ENCODE peak calls at places on chromosomes 12 and 14, in six cellular contexts. S is mucosa of descending colon, C is endothelial cell of umbilical vein, W is A549, U is suprapubic skin, D is heart left ventricle. O is an unnamed sample. For H3K4me1, the result is how much of the 10 kb centered on the place peaks cover.

GRCh38 chr12:46246021-46246700 is 22.7 kb downstream of the SLC38A1 start:
- DNase-seq in S (no peak), C (peak), W (no peak), U (no peak), D (no peak), O (peak)

GRCh38 chr12:12467701-12468218 is 94.9 kb downstream of the DUSP16 start:
- DNase-seq in S (peak), C (no peak), W (no peak), U (no peak), D (no peak), O (peak)

GRCh38 chr12:108589028-108589839 is 8.7 kb downstream of the TMEM119 start:
- DNase-seq in S (no peak), C (no peak), W (no peak), U (no peak), D (no peak), O (no peak)

GRCh38 chr14:54807428-54807827 is 95.2 kb downstream of the GCH1 start:
- DNase-seq in S (no peak), C (no peak), W (no peak), U (no peak), D (no peak), O (no peak)

GRCh38 chr14:56759094-56759493 is 51.2 kb downstream of the OTX2 start:
- DNase-seq in S (no peak), C (no peak), W (no peak), U (no peak), D (no peak), O (no peak)

GRCh38 chr12:108609535-108610335 is 11.9 kb upstream of the TMEM119 start:
- DNase-seq in S (peak), C (no peak), W (no peak), U (peak), D (peak), O (no peak)

GRCh38 chr14:61476737-61477410 is 155.5 kb downstream of the PRKCH start:
- DNase-seq in S (peak), C (peak), W (peak), U (no peak), D (no peak), O (peak)

GRCh38 chr14:78721756-78722455 is 551.7 kb downstream of the NRXN3 start:
- DNase-seq in S (peak), C (no peak), W (no peak), U (no peak), D (no peak), O (no peak)

GRCh38 chr14:74882103-74882920 is 596 bp downstream of the DLST start:
- DNase-seq in S (peak), C (peak), W (peak), U (peak), D (peak), O (peak)

GRCh38 chr12:88471641-88472040 is 108.6 kb downstream of the KITLG start:
- DNase-seq in S (peak), C (no peak), W (peak), U (no peak), D (no peak), O (no peak)

GRCh38 chr14:81219821-81220487 is 805 bp downstream of the GTF2A1 start:
- DNase-seq in S (peak), C (no peak), W (peak), U (peak), D (peak), O (peak)

GRCh38 chr14:93085916-93086315 is 29.8 kb downstream of the ITPK1 start:
- DNase-seq in S (no peak), C (no peak), W (peak), U (no peak), D (no peak), O (no peak)

GRCh38 chr14:67557118-67557517 is 24.0 kb downstream of the PLEKHH1 start:
- DNase-seq in S (no peak), C (no peak), W (peak), U (no peak), D (no peak), O (no peak)

GRCh38 chr14:99524804-99525698 is 43.8 kb downstream of the CCNK start:
- DNase-seq in S (peak), C (peak), W (peak), U (no peak), D (peak), O (peak)

GRCh38 chr12:67444542-67444941 is 175.4 kb downstream of the CAND1 start:
- DNase-seq in S (no peak), C (no peak), W (no peak), U (no peak), D (no peak), O (no peak)

GRCh38 chr12:95951515-95951914 is 8.4 kb downstream of the AMDHD1 start:
- DNase-seq in S (no peak), C (no peak), W (no peak), U (no peak), D (no peak), O (no peak)

GRCh38 chr12:1011091-1011490 is 20.1 kb downstream of the ERC1 start:
- DNase-seq in S (no peak), C (no peak), W (no peak), U (no peak), D (no peak), O (no peak)

GRCh38 chr12:116142936-116143882 is 134.3 kb downstream of the MED13L start:
- DNase-seq in S (no peak), C (peak), W (peak), U (no peak), D (no peak), O (no peak)

GRCh38 chr14:27366596-27366995 is 768.8 kb upstream of the NOVA1 start:
- DNase-seq in S (no peak), C (peak), W (no peak), U (no peak), D (no peak), O (no peak)

GRCh38 chr14:79473676-79474075 is 737.6 kb downstream of the DIO2 start:
- DNase-seq in S (no peak), C (no peak), W (no peak), U (no peak), D (no peak), O (no peak)

GRCh38 chr14:49303952-49304516 is 282.1 kb downstream of the RPS29 start:
- DNase-seq in S (peak), C (peak), W (no peak), U (no peak), D (no peak), O (no peak)

GRCh38 chr12:113214938-113215400 is 6.3 kb upstream of the TPCN1 start:
- DNase-seq in S (peak), C (peak), W (peak), U (peak), D (peak), O (no peak)

GRCh38 chr12:128455849-128456248 is 188.9 kb downstream of the TMEM132C start:
- DNase-seq in S (peak), C (no peak), W (no peak), U (no peak), D (no peak), O (no peak)

GRCh38 chr12:30437044-30437443 is 258.6 kb downstream of the IPO8 start:
- DNase-seq in S (no peak), C (no peak), W (no peak), U (no peak), D (no peak), O (no peak)

GRCh38 chr12:130422676-130423075 is 85.0 kb downstream of the PIWIL1 start:
- DNase-seq in S (no peak), C (no peak), W (no peak), U (no peak), D (no peak), O (no peak)

GRCh38 chr14:30751646-30752416 is 122.5 kb upstream of the COCH start:
- DNase-seq in S (no peak), C (no peak), W (peak), U (no peak), D (no peak), O (no peak)

GRCh38 chr12:121748571-121749265 is 36.2 kb downstream of the TMEM120B start:
- DNase-seq in S (no peak), C (peak), W (peak), U (no peak), D (peak), O (no peak)

GRCh38 chr14:35532783-35533356 is 1.1 kb upstream of the INSM2 start:
- DNase-seq in S (no peak), C (peak), W (no peak), U (no peak), D (no peak), O (no peak)

GRCh38 chr14:28280997-28281598 is 485.5 kb upstream of the FOXG1 start:
- DNase-seq in S (no peak), C (no peak), W (no peak), U (no peak), D (no peak), O (no peak)

GRCh38 chr12:93347054-93347786 is 30.5 kb upstream of the NUDT4 start:
- DNase-seq in S (no peak), C (peak), W (no peak), U (no peak), D (no peak), O (no peak)

GRCh38 chr12:13367973-13368372 is 171.4 kb downstream of the EMP1 start:
- DNase-seq in S (no peak), C (no peak), W (no peak), U (no peak), D (peak), O (no peak)

GRCh38 chr12:91335724-91336123 is 153.1 kb upstream of the DCN start:
- DNase-seq in S (no peak), C (no peak), W (no peak), U (no peak), D (no peak), O (no peak)

GRCh38 chr12:87953257-87953860 is 75.8 kb downstream of the C12orf50 start:
- DNase-seq in S (no peak), C (peak), W (peak), U (no peak), D (no peak), O (no peak)

GRCh38 chr14:77242752-77243151 is 28.3 kb downstream of the NGB start:
- DNase-seq in S (no peak), C (no peak), W (no peak), U (no peak), D (no peak), O (no peak)

GRCh38 chr12:94601972-94602517 is 48.3 kb downstream of the TMCC3 start:
- DNase-seq in S (no peak), C (no peak), W (no peak), U (no peak), D (no peak), O (no peak)

GRCh38 chr12:47983541-47984115 is 20.2 kb downstream of the TMEM106C start:
- DNase-seq in S (no peak), C (no peak), W (no peak), U (no peak), D (no peak), O (no peak)

DNA sequence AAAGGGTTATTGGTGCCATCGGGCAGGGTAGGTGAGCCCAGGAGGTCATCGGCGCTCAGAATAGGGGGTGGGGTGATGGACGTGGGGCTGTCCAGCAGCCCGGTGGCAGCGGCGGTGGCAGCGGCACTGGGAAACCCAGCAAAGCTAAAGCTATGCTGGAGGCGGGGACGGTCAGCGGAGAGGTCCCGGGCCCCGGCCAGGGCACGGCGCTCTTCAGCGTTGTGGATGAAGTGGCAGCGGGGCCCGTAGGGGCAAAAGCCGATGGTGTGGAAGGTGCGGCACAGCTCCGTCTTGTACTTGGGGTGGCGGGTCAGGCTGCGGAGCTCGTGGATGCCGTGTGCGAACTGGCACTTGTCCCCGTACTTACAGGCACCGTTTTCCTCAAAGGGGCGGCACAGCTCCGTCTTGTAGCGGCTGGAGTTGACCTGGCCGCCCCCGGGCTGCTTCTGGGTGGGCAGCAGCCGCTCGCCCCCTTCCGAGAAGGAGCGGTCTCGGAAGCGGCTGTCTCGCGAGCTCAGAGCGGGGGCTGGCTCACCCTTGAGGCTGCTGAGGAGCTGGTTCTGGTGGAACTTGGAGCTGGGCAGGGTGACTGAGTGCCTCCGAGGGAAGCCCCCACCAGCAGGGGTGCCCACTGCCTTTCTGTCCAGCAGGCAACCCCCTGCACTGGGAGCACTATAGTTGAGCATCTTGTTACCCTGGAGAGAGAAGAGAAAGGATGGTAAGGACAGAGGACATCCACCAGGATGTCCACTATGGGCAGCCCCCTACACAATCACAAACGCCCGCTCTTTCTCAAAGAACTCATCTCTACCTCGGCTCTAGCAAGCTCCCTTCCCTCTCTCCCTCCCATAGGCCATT is 2.8 kb downstream of the ZFP36L1 start:
- DNase-seq in S (no peak), C (peak), W (peak), U (no peak), D (peak), O (no peak)
- H3K4me1 ChIP-seq in S (under half), C (under half), W (under half), U (under half), D (under half), O (under half)

GRCh38 chr12:131572626-131573025 is 138.3 kb upstream of the SFSWAP start:
- DNase-seq in S (no peak), C (no peak), W (no peak), U (no peak), D (no peak), O (no peak)

GRCh38 chr12:131574397-131574775 is 136.5 kb upstream of the SFSWAP start:
- DNase-seq in S (no peak), C (no peak), W (no peak), U (peak), D (no peak), O (no peak)

GRCh38 chr12:131571827-131572226 is 139.1 kb upstream of the SFSWAP start:
- DNase-seq in S (no peak), C (no peak), W (no peak), U (no peak), D (no peak), O (no peak)

GRCh38 chr12:131575371-131575770 is 135.5 kb upstream of the SFSWAP start:
- DNase-seq in S (no peak), C (no peak), W (no peak), U (peak), D (no peak), O (no peak)

GRCh38 chr12:131573631-131574396 is 137.1 kb upstream of the SFSWAP start:
- DNase-seq in S (no peak), C (no peak), W (no peak), U (peak), D (no peak), O (no peak)
- H3K4me1 ChIP-seq in S (under half), C (under half), W (under half), U (under half), D (under half), O (under half)

GRCh38 chr12:3294481-3294911 is 196.5 kb upstream of the PRMT8 start:
- DNase-seq in S (no peak), C (no peak), W (no peak), U (no peak), D (peak), O (no peak)
- H3K4me1 ChIP-seq in S (under half), C (under half), W (under half), U (under half), D (under half), O (under half)

DNA sequence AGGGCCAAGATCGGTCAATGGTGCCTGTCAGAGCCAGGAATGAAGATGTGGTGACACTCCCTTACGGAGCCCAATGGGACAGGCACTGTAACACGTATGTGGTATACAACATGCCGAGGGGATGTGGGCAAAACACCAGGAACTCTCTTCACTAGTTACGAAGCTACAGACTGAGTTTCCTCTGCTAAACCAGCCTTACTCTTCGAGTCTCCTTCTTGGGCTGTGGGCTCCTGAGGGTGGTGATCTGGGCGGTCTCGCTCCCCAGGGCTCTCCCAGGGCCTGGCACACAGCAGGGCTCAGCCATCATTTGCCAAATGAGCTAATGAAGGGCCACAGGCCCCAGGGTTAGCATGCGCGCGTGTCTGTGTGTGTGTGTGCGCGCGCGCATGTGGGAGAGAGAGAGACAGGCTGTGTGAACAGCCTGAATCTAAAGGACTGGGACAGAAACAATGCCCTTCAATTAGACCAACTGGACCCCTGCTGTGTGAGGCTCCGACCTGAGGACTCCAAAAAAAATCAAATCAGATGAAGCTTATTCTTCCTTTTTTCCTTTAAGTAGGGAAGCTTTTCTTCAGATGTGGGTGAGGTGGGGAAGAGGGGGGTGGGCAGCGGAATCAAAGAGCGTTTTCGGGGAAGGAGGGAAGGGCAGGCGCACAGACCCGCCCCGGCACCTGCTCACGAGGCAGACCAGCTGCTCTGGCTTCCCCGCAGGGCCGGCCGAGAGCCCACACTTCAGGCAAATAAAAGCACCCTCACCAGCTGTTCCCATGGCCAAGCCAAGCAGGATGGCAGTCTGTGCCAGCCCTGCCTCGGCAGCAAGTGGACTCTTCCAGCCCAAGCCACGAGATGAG is 42.5 kb downstream of the CCDC88C start:
- DNase-seq in S (no peak), C (no peak), W (no peak), U (no peak), D (no peak), O (peak)
- H3K4me1 ChIP-seq in S (half or more), C (half or more), W (under half), U (half or more), D (half or more), O (half or more)

GRCh38 chr14:103820382-103820781 is 27.0 kb downstream of the PPP1R13B start:
- DNase-seq in S (no peak), C (no peak), W (no peak), U (no peak), D (no peak), O (no peak)
- H3K4me1 ChIP-seq in S (under half), C (under half), W (under half), U (under half), D (half or more), O (under half)

GRCh38 chr12:51406859-51407258 is 15.7 kb upstream of the GALNT6 start:
- DNase-seq in S (no peak), C (no peak), W (no peak), U (no peak), D (no peak), O (no peak)
- H3K4me1 ChIP-seq in S (under half), C (under half), W (under half), U (under half), D (under half), O (under half)

GRCh38 chr12:54378791-54379400 is 5.6 kb downstream of the ZNF385A start:
- DNase-seq in S (peak), C (peak), W (no peak), U (no peak), D (peak), O (peak)

GRCh38 chr12:54375258-54375579 is 9.3 kb downstream of the ZNF385A start:
- DNase-seq in S (no peak), C (no peak), W (no peak), U (no peak), D (peak), O (no peak)

GRCh38 chr12:54374555-54375257 is 9.8 kb downstream of the ZNF385A start:
- DNase-seq in S (no peak), C (no peak), W (no peak), U (no peak), D (peak), O (peak)

GRCh38 chr12:54377797-54378515 is 6.6 kb downstream of the ZNF385A start:
- DNase-seq in S (no peak), C (no peak), W (no peak), U (no peak), D (no peak), O (no peak)

DNA sequence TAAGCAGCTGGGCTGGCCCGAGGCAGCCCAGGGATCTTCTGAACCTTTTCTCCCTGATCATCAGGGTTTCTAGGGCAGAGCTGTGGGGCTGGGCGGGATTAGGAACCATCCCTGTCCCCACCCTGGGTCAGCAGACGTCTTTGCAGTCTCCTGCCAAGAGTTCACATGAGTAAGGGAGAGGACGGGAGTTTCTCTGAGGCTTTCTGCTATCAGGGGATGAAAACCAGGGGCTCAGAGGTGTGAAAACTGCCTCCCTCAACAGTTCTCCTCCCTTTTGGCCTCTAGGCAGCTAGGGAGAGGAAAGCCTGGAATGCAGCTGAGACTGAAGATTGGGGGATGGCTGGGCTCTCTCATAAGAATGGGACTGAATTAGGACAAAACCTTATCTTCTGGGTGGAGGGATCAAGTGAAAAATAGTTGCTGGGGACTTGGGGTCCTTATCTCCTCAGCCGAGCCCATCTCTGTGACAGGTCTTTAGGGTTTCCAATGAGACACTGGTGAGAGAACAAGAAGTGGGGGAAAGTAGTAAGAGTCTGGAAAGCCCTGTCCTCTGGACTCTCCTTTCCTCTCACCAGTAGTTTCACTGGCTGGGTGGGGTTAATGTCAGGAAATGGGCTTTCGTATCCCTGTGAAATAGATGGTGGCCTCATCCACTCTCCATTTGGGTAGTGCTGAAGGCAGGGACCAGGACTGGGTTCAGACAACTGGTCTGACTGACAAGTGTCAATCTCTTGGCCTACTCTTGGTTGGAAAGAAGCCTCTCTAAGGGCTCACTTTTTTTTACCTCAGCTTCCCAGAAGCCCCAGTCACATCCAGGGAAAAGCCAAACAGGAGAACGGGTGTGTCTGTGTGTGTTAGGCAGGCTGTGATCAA is 7.7 kb downstream of the ZNF385A start:
- DNase-seq in S (no peak), C (no peak), W (no peak), U (no peak), D (peak), O (no peak)
- H3K4me1 ChIP-seq in S (under half), C (under half), W (half or more), U (half or more), D (half or more), O (under half)

O was measured in CD4-positive, alpha-beta memory T cell.